ENCODE peak calls at places on chromosomes 7 and 10, in four cellular contexts. N is mucosa of gallbladder; R is stimulated activated CD8-positive, alpha-beta memory T cell treated with anti-CD3 and anti-CD28 coated beads, Interleukin-12 subunit alpha, Interleukin-12 subunit beta, amount 100 ng/mL, for 4 hours; W is activated T-cell treated with anti-CD3 and anti-CD28 coated beads for 1 hour. K is an unnamed sample.

GRCh38 chr10:88157981-88158465 is 294.6 kb downstream of the PTEN start:
- DNase-seq in N (no peak), R (no peak), W (no peak), K (no peak)

GRCh38 chr7:101913247-101913721 is 95.9 kb downstream of the CUX1 start:
- DNase-seq in N (no peak), R (no peak), W (no peak), K (no peak)

GRCh38 chr7:93048136-93048930 is 69.4 kb downstream of the SAMD9 start:
- DNase-seq in N (no peak), R (no peak), W (no peak), K (no peak)

GRCh38 chr7:2758673-2759603 is 70.9 kb downstream of the AMZ1 start:
- DNase-seq in N (no peak), R (no peak), W (no peak), K (no peak)

GRCh38 chr10:58209669-58210068 is 58.0 kb downstream of the IPMK start:
- DNase-seq in N (no peak), R (no peak), W (no peak), K (peak)

GRCh38 chr7:26197153-26198115 is 3.1 kb downstream of the HNRNPA2B1 start:
- DNase-seq in N (no peak), R (no peak), W (no peak), K (no peak)

GRCh38 chr7:134368851-134369533 is 52.3 kb upstream of the SLC35B4 start:
- DNase-seq in N (peak), R (no peak), W (no peak), K (no peak)

GRCh38 chr7:108415821-108416536 is 40.3 kb downstream of the NRCAM start:
- DNase-seq in N (no peak), R (no peak), W (no peak), K (no peak)

GRCh38 chr10:96675846-96676245 is 44.5 kb downstream of the PIK3AP1 start:
- DNase-seq in N (no peak), R (no peak), W (no peak), K (no peak)

GRCh38 chr10:18043148-18043547 is 91.4 kb downstream of the SLC39A12 start:
- DNase-seq in N (no peak), R (no peak), W (no peak), K (no peak)

GRCh38 chr10:31194986-31195385 is 124.0 kb upstream of the ZEB1 start:
- DNase-seq in N (no peak), R (no peak), W (no peak), K (no peak)

GRCh38 chr7:157903715-157904114 is 566.9 kb downstream of the DNAJB6 start:
- DNase-seq in N (no peak), R (no peak), W (no peak), K (no peak)

GRCh38 chr7:99106869-99107268 is 37.0 kb downstream of the SMURF1 start:
- DNase-seq in N (no peak), R (no peak), W (no peak), K (no peak)

GRCh38 chr7:159032310-159032709 is 112.4 kb downstream of the VIPR2 start:
- DNase-seq in N (peak), R (no peak), W (no peak), K (no peak)

GRCh38 chr10:124592101-124592500 is 130.5 kb downstream of the LHPP start:
- DNase-seq in N (no peak), R (no peak), W (no peak), K (no peak)

GRCh38 chr7:106599343-106599698 is 61.6 kb downstream of the CCDC71L start:
- DNase-seq in N (no peak), R (no peak), W (no peak), K (no peak)

GRCh38 chr10:122374859-122375721 is 582 bp downstream of the PLEKHA1 start:
- DNase-seq in N (peak), R (peak), W (peak), K (peak)

GRCh38 chr10:111556666-111557065 is 479.8 kb downstream of the ADRA2A start:
- DNase-seq in N (no peak), R (no peak), W (no peak), K (no peak)

GRCh38 chr10:24027107-24027506 is 181.8 kb upstream of the KIAA1217 start:
- DNase-seq in N (no peak), R (no peak), W (no peak), K (no peak)

GRCh38 chr10:114246679-114247305 is 7.7 kb downstream of the VWA2 start:
- DNase-seq in N (peak), R (no peak), W (no peak), K (no peak)

GRCh38 chr10:93166116-93166515 is 92.4 kb downstream of the CYP26A1 start:
- DNase-seq in N (no peak), R (no peak), W (no peak), K (no peak)

GRCh38 chr10:123381271-123381670 is 227.1 kb downstream of the BUB3 start:
- DNase-seq in N (no peak), R (no peak), W (no peak), K (no peak)

GRCh38 chr10:75038335-75038734 is 73.1 kb upstream of the SAMD8 start:
- DNase-seq in N (no peak), R (no peak), W (no peak), K (no peak)

GRCh38 chr7:157267956-157268355 is 68.8 kb upstream of the DNAJB6 start:
- DNase-seq in N (no peak), R (no peak), W (no peak), K (no peak)